ENCODE peak calls at places on chromosomes 6 and 20, in six cellular contexts. T is IMR-90, V is heart right ventricle, R is upper lobe of right lung, P is H1, N is aorta. H is an unnamed sample.

GRCh38 chr20:54874718-54875117 is 399.3 kb downstream of the DOK5 start:
- DNase-seq in T (no peak), V (no peak), R (no peak), P (no peak), N (no peak), H (no peak)

GRCh38 chr6:109121411-109121810 is 26.1 kb downstream of the CEP57L1 start:
- DNase-seq in T (no peak), V (no peak), R (no peak), P (no peak), N (no peak), H (peak; percentile 24)

GRCh38 chr6:1652842-1653241 is 43.1 kb downstream of the FOXC1 start:
- DNase-seq in T (no peak), V (no peak), R (no peak), P (no peak), N (peak; percentile 55), H (no peak)

GRCh38 chr20:37821691-37822655 is 81.0 kb upstream of the VSTM2L start:
- DNase-seq in T (peak; percentile 91), V (no peak), R (no peak), P (no peak), N (no peak), H (peak; percentile 84)

GRCh38 chr6:167501831-167502385 is 177.0 kb downstream of the TTLL2 start:
- DNase-seq in T (no peak), V (no peak), R (no peak), P (no peak), N (peak; percentile 49), H (no peak)

GRCh38 chr20:31860431-31861345 is 9.6 kb downstream of the DUSP15 start:
- DNase-seq in T (no peak), V (no peak), R (no peak), P (no peak), N (peak; percentile 76), H (no peak)

GRCh38 chr20:52017669-52018317 is 173.8 kb downstream of the ZFP64 start:
- DNase-seq in T (no peak), V (no peak), R (no peak), P (no peak), N (no peak), H (no peak)

GRCh38 chr6:37513576-37513975 is 13.9 kb upstream of the CCDC167 start:
- DNase-seq in T (no peak), V (no peak), R (no peak), P (no peak), N (no peak), H (no peak)

GRCh38 chr6:100335999-100336398 is 128.7 kb downstream of the SIM1 start:
- DNase-seq in T (no peak), V (no peak), R (no peak), P (no peak), N (no peak), H (peak; percentile 67)

GRCh38 chr6:37141291-37142046 is 28.5 kb upstream of the PIM1 start:
- DNase-seq in T (peak; percentile 81), V (no peak), R (no peak), P (peak; percentile 89), N (no peak), H (peak; percentile 73)

GRCh38 chr6:56803594-56803993 is 151.3 kb upstream of the BEND6 start:
- DNase-seq in T (peak; percentile 30), V (no peak), R (no peak), P (no peak), N (no peak), H (peak; percentile 63)

GRCh38 chr6:84033523-84034451 is at the start of gene MRAP2:
- DNase-seq in T (no peak), V (no peak), R (peak; percentile 76), P (no peak), N (peak; percentile 85), H (no peak)

GRCh38 chr6:52609968-52610367 is 33.1 kb upstream of the TRAM2 start:
- DNase-seq in T (no peak), V (no peak), R (no peak), P (no peak), N (no peak), H (peak; percentile 50)

GRCh38 chr6:107202876-107203468 is 87.7 kb upstream of the BEND3 start:
- DNase-seq in T (no peak), V (no peak), R (no peak), P (no peak), N (no peak), H (no peak)

GRCh38 chr6:125191916-125192609 is 38.5 kb downstream of the TPD52L1 start:
- DNase-seq in T (peak; percentile 88), V (peak; percentile 36), R (no peak), P (peak; percentile 66), N (peak; percentile 77), H (peak; percentile 34)

GRCh38 chr6:148306287-148306686 is 36.4 kb upstream of the SASH1 start:
- DNase-seq in T (no peak), V (no peak), R (no peak), P (no peak), N (no peak), H (no peak)

GRCh38 chr6:137896647-137897046 is 29.6 kb downstream of the TNFAIP3 start:
- DNase-seq in T (no peak), V (no peak), R (no peak), P (no peak), N (no peak), H (no peak)

DNA sequence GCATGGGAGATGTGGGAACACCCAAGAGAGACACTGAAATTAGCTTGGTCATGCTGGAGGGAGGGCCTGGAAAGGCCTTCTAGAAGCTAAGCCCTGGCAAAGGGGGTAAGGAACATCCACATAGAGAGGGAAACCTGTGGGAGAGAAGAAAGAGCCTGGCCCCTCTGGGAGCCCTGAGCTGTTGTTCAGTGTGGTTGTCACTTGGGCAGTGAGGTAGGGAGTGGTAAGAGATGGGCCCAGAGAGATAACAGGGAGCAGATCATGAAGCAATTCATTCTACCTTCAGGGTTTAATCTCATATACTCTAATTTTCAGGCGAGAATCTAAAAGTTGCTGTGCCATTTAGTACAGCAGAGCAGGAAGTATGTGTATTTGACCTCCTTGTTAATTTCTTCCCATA is 30.6 kb downstream of the CLIC5 start:
- DNase-seq in T (no peak), V (no peak), R (no peak), P (no peak), N (no peak), H (no peak)
- H3K4me3 ChIP-seq in T (no peak overlapping the region), V (no peak overlapping the region), R (no peak overlapping the region), P (no peak overlapping the region), N (no peak overlapping the region), H (no peak overlapping the region)

DNA sequence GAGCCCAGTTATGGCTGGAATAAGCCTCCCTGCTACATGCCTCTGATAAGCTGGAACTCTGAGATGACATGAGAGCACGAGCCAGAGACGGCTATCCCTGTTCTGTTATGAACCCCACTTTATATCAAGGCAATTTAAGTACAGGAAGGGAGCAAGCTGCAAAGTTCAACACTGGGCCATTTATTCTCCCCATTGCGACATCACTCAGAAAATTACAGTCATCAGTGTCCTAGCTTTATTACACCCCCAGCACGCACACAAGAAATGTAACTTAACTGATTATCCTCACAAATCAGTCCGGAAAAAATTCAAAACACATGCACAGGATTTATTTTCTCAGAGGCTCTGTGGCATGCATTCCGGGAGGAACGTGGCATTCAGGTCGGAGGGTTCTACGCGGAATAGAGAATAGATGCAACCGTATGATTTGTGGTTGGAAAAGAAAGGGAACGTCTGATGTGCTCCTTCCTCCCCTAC is 125.4 kb upstream of the SLC2A12 start:
- DNase-seq in T (peak; percentile 69), V (no peak), R (no peak), P (no peak), N (no peak), H (peak; percentile 84)
- H3K4me3 ChIP-seq in T (peak overlapping the region; percentile 43), V (peak overlapping the region; percentile 52), R (peak overlapping the region; percentile 66), P (peak overlapping the region; percentile 14), N (peak overlapping the region; percentile 8), H (peak overlapping the region; percentile 69)

DNA sequence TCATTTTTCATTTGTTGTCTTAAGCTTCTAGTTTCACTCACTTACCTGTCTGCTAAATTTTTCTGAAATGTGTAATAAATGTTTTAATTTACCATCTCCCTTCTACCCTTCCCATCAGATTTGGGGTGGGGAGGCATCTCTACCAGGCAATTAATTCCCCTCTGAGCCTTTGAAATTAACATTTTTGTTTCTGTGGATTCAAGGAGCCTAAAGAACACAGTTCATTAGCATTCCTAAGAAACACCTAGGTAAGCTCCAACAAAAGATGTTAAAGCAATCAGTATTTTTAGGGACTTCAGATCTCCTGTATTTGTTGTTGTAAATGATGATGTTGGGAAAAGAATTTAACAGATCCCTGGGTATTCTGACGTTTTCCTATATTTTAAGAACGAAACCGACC is 6.6 kb downstream of the TOP1 start:
- DNase-seq in T (no peak), V (no peak), R (no peak), P (no peak), N (no peak), H (no peak)
- H3K4me3 ChIP-seq in T (no peak overlapping the region), V (no peak overlapping the region), R (no peak overlapping the region), P (no peak overlapping the region), N (no peak overlapping the region), H (no peak overlapping the region)

DNA sequence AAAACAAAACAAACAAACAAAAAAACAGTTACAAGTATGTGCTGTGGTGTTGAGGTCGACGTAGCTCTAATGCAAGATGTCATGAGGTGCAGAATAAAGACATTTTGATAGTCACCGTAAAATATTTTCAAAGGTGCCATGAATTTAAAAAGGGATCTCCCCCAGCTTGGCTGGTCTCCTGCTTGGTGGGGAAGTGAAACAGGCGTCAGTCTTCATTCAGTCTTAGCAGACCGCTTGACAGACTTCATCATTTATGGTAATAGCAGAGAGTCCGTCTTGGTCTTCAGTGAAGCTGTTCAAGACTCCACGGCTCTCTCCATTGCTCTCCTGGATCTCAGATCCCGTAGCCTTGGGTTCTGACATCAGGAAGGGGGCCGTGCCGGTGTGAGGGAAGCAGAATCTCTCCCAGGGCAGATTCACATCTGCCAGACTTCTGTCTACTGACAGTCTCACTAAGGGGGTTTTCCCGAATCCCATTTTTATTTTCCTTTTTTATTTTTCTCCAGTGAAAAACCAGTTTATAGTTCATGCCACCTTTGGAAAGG is 1.6 kb downstream of the SLC24A3 start:
- DNase-seq in T (no peak), V (no peak), R (no peak), P (no peak), N (no peak), H (no peak)
- H3K4me3 ChIP-seq in T (no peak overlapping the region), V (no peak overlapping the region), R (peak overlapping the region; percentile 60), P (no peak overlapping the region), N (peak overlapping the region; percentile 72), H (no peak overlapping the region)

GRCh38 chr20:62603021-62603906 is 39.0 kb upstream of the SLCO4A1 start:
- DNase-seq in T (peak; percentile 47), V (peak; percentile 61), R (peak; percentile 90), P (no peak), N (no peak), H (peak; percentile 84)

GRCh38 chr20:62603907-62604785 is 38.2 kb upstream of the SLCO4A1 start:
- DNase-seq in T (no peak), V (no peak), R (no peak), P (no peak), N (no peak), H (no peak)

GRCh38 chr20:62604796-62605195 is 37.5 kb upstream of the SLCO4A1 start:
- DNase-seq in T (no peak), V (no peak), R (no peak), P (no peak), N (no peak), H (no peak)

GRCh38 chr20:62601172-62601571 is 41.1 kb upstream of the SLCO4A1 start:
- DNase-seq in T (no peak), V (no peak), R (no peak), P (no peak), N (no peak), H (no peak)

GRCh38 chr20:62602550-62602949 is 39.8 kb upstream of the SLCO4A1 start:
- DNase-seq in T (no peak), V (no peak), R (peak; percentile 88), P (no peak), N (no peak), H (no peak)
- H3K4me3 ChIP-seq in T (no peak overlapping the region), V (no peak overlapping the region), R (peak overlapping the region; percentile 1), P (no peak overlapping the region), N (no peak overlapping the region), H (no peak overlapping the region)